ENCODE peak calls at places on chromosomes 2 and 18, in six cellular contexts. C is HCT116, R is K562, W is H1, Q is HepG2, I is GM12878. O is an unnamed sample. For H3K4me1, the result is how much of the 10 kb centered on the place peaks cover.

GRCh38 chr2:173862612-173863217 is 102.5 kb downstream of the SP3 start:
- DNase-seq in C (no peak), R (no peak), W (no peak), Q (no peak), I (no peak), O (no peak)

GRCh38 chr2:140893685-140894084 is 1237.1 kb downstream of the LRP1B start:
- DNase-seq in C (no peak), R (no peak), W (no peak), Q (no peak), I (no peak), O (no peak)

GRCh38 chr18:10147752-10148151 is 233.9 kb downstream of the VAPA start:
- DNase-seq in C (no peak), R (no peak), W (no peak), Q (no peak), I (no peak), O (no peak)

GRCh38 chr2:237702439-237703397 is 75.3 kb downstream of the LRRFIP1 start:
- DNase-seq in C (no peak), R (peak), W (no peak), Q (no peak), I (no peak), O (no peak)

GRCh38 chr2:98533547-98533946 is 74.8 kb downstream of the COA5 start:
- DNase-seq in C (no peak), R (no peak), W (no peak), Q (no peak), I (no peak), O (no peak)

GRCh38 chr2:134206029-134206428 is 47.8 kb upstream of the MGAT5 start:
- DNase-seq in C (no peak), R (no peak), W (no peak), Q (no peak), I (no peak), O (peak)

GRCh38 chr2:236261452-236261851 is 2.8 kb downstream of the ASB18 start:
- DNase-seq in C (no peak), R (no peak), W (no peak), Q (no peak), I (no peak), O (no peak)

GRCh38 chr2:102703748-102704147 is 58.1 kb upstream of the TMEM182 start:
- DNase-seq in C (peak), R (peak), W (no peak), Q (peak), I (no peak), O (no peak)

GRCh38 chr2:71746946-71747501 is 293.7 kb downstream of the DYSF start:
- DNase-seq in C (no peak), R (peak), W (no peak), Q (no peak), I (no peak), O (no peak)

GRCh38 chr18:23986610-23987359 is 27.8 kb upstream of the TTC39C start:
- DNase-seq in C (no peak), R (no peak), W (no peak), Q (no peak), I (no peak), O (no peak)

GRCh38 chr18:25234363-25234639 is 117.7 kb downstream of the ZNF521 start:
- DNase-seq in C (no peak), R (no peak), W (no peak), Q (no peak), I (no peak), O (no peak)

GRCh38 chr2:48145845-48146452 is 239.7 kb upstream of the FBXO11 start:
- DNase-seq in C (no peak), R (peak), W (no peak), Q (peak), I (no peak), O (no peak)

GRCh38 chr2:186443851-186444250 is 42.2 kb upstream of the ZC3H15 start:
- DNase-seq in C (no peak), R (no peak), W (no peak), Q (no peak), I (no peak), O (no peak)

GRCh38 chr2:237467447-237468179 is 19.4 kb upstream of the MLPH start:
- DNase-seq in C (no peak), R (no peak), W (no peak), Q (no peak), I (no peak), O (no peak)

GRCh38 chr18:3688682-3689081 is 238.7 kb downstream of the TGIF1 start:
- DNase-seq in C (no peak), R (no peak), W (no peak), Q (no peak), I (no peak), O (no peak)

GRCh38 chr2:103445356-103445755 is 683.5 kb downstream of the TMEM182 start:
- DNase-seq in C (no peak), R (peak), W (no peak), Q (no peak), I (no peak), O (no peak)

GRCh38 chr18:21897811-21898210 is 157.2 kb downstream of the MIB1 start:
- DNase-seq in C (peak), R (peak), W (peak), Q (peak), I (no peak), O (peak)

GRCh38 chr2:179686718-179687342 is 174.6 kb downstream of the ZNF385B start:
- DNase-seq in C (no peak), R (no peak), W (no peak), Q (no peak), I (no peak), O (no peak)

GRCh38 chr18:6781846-6782245 is 52.3 kb downstream of the ARHGAP28 start:
- DNase-seq in C (no peak), R (no peak), W (no peak), Q (no peak), I (no peak), O (no peak)

GRCh38 chr2:229714080-229714735 is at the start of gene DNER:
- DNase-seq in C (no peak), R (peak), W (no peak), Q (no peak), I (no peak), O (no peak)

GRCh38 chr18:49949991-49950395 is 136.7 kb upstream of the ACAA2 start:
- DNase-seq in C (no peak), R (no peak), W (no peak), Q (no peak), I (no peak), O (no peak)

GRCh38 chr2:12606472-12607000 is 110.2 kb upstream of the TRIB2 start:
- DNase-seq in C (no peak), R (no peak), W (no peak), Q (peak), I (no peak), O (no peak)

GRCh38 chr2:106956879-106957278 is 70.9 kb upstream of the ST6GAL2 start:
- DNase-seq in C (no peak), R (no peak), W (no peak), Q (no peak), I (no peak), O (no peak)

GRCh38 chr18:57748770-57749603 is 54.1 kb downstream of the ATP8B1 start:
- DNase-seq in C (no peak), R (no peak), W (no peak), Q (peak), I (peak), O (no peak)

GRCh38 chr2:226118471-226119429 is 680.9 kb downstream of the IRS1 start:
- DNase-seq in C (peak), R (no peak), W (no peak), Q (peak), I (no peak), O (no peak)

GRCh38 chr2:37500031-37500430 is 155.6 kb downstream of the QPCT start:
- DNase-seq in C (no peak), R (no peak), W (no peak), Q (no peak), I (no peak), O (no peak)

GRCh38 chr2:120797421-120798289 is 62.0 kb downstream of the GLI2 start:
- DNase-seq in C (no peak), R (no peak), W (no peak), Q (no peak), I (no peak), O (no peak)

GRCh38 chr18:73283788-73284187 is 416.0 kb upstream of the NETO1 start:
- DNase-seq in C (no peak), R (no peak), W (no peak), Q (no peak), I (no peak), O (peak)

GRCh38 chr2:24973812-24974211 is 2.1 kb upstream of the DNAJC27 start:
- DNase-seq in C (no peak), R (peak), W (no peak), Q (no peak), I (no peak), O (no peak)

GRCh38 chr2:6639870-6640639 is 225.7 kb downstream of the CMPK2 start:
- DNase-seq in C (no peak), R (no peak), W (peak), Q (no peak), I (no peak), O (peak)

GRCh38 chr2:105641389-105641811 is 103.3 kb upstream of the NCK2 start:
- DNase-seq in C (no peak), R (peak), W (peak), Q (no peak), I (no peak), O (no peak)

GRCh38 chr2:155020246-155020645 is 321.8 kb downstream of the KCNJ3 start:
- DNase-seq in C (no peak), R (no peak), W (no peak), Q (no peak), I (no peak), O (no peak)

GRCh38 chr2:173288561-173288960 is 66.1 kb upstream of the CDCA7 start:
- DNase-seq in C (no peak), R (no peak), W (no peak), Q (no peak), I (no peak), O (no peak)

GRCh38 chr2:186201371-186201770 is 284.7 kb upstream of the ZC3H15 start:
- DNase-seq in C (no peak), R (no peak), W (no peak), Q (no peak), I (no peak), O (no peak)

GRCh38 chr2:240472078-240472790 is 36.8 kb downstream of the GPC1 start:
- DNase-seq in C (no peak), R (no peak), W (no peak), Q (no peak), I (no peak), O (no peak)

GRCh38 chr2:2577366-2577765 is 246.3 kb upstream of the MYT1L start:
- DNase-seq in C (no peak), R (no peak), W (peak), Q (no peak), I (no peak), O (no peak)

GRCh38 chr2:240573071-240573515 is 4.8 kb downstream of the RNPEPL1 start:
- DNase-seq in C (no peak), R (no peak), W (no peak), Q (no peak), I (no peak), O (no peak)

DNA sequence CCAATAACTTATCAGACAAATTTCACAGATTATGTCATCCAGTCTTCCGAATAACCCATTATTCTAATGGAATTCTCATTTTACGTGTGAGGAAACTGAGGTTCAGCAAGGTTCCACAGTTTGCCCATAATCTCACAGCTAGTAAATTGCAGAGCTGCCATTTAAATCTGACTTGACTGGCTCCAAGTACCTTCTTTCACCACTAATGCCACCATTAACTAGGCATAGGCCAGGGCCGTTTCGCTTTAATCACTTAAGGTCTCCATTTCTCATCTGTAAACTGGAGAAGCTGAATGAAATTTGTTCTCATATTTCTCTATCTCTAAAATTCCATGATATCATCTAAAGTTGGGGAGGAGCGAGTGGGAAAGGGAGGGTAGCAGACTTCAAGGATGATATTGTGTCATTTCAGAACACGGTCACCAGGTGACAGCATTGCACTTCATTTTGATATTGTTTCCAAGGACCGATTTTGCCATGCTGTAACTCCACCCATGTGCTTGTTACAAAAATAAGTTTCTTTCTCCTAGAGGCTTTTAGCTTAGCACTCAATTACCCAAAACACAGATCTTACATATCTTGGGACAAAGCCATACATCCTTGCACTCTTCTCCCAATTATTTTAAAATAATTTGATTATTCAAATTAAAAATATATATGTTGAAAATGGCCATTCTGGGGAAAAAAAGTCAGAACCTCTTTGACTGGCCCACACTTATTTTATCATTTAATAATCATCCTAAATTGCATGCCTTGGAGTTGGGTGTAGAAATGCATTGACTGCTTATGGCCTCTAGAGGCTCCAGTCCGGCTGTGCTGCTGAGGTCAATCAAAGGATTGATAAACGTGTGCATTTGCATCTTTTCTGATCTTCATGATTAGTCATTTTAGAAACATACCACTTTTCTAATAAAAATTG is 123.8 kb downstream of the AKAIN1 start:
- DNase-seq in C (peak), R (peak), W (peak), Q (peak), I (no peak), O (peak)
- TF ChIP-seq ZNF274 in C (no peak), R (no peak), W (no peak), Q (no peak), I (no peak), O (no peak)

GRCh38 chr2:222270436-222270835 is 28.4 kb downstream of the PAX3 start:
- DNase-seq in C (no peak), R (no peak), W (no peak), Q (no peak), I (no peak), O (no peak)
- H3K4me1 ChIP-seq in C (under half), R (under half), W (under half), Q (under half), I (under half), O (under half)

GRCh38 chr2:231203087-231203486 is 4.7 kb downstream of the ARMC9 start:
- DNase-seq in C (no peak), R (no peak), W (no peak), Q (no peak), I (no peak), O (no peak)

GRCh38 chr2:231204581-231204980 is 6.2 kb downstream of the ARMC9 start:
- DNase-seq in C (no peak), R (no peak), W (no peak), Q (no peak), I (no peak), O (no peak)

GRCh38 chr2:231200805-231201474 is 2.5 kb downstream of the ARMC9 start:
- DNase-seq in C (no peak), R (peak), W (no peak), Q (no peak), I (no peak), O (no peak)

GRCh38 chr2:231201475-231201814 is 3.0 kb downstream of the ARMC9 start:
- DNase-seq in C (no peak), R (no peak), W (no peak), Q (no peak), I (no peak), O (no peak)

GRCh38 chr2:231204146-231204545 is 5.7 kb downstream of the ARMC9 start:
- DNase-seq in C (no peak), R (no peak), W (no peak), Q (no peak), I (no peak), O (no peak)
- TF ChIP-seq ZNF274 in C (no peak), R (no peak), W (no peak), Q (no peak), I (no peak), O (no peak)

DNA sequence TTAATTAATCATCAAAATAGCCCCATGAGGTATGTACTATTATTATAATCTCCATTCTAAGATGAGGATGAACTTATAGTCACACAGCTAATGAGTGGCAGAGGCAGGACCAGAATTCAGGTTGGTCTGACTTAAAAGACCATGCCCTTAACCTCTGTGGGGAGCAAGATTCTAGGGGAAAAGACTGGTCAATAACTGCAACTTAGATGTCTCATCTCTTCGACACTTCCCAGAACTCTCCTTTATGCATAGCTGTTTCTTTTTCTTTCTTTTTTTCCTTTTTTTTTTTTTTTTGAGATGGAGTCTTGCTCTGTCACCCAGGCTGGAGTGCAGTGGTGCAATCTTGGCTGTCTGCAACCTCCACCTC is 66.3 kb upstream of the RTN4 start:
- DNase-seq in C (no peak), R (no peak), W (no peak), Q (no peak), I (no peak), O (no peak)
- H3K4me1 ChIP-seq in C (under half), R (under half), W (under half), Q (under half), I (under half), O (under half)

GRCh38 chr2:138433995-138434991 is 67.3 kb upstream of the SPOPL start:
- DNase-seq in C (no peak), R (peak), W (no peak), Q (no peak), I (no peak), O (no peak)

GRCh38 chr2:138430181-138430580 is 71.4 kb upstream of the SPOPL start:
- DNase-seq in C (no peak), R (no peak), W (no peak), Q (no peak), I (no peak), O (no peak)

GRCh38 chr2:138439733-138440132 is 61.8 kb upstream of the SPOPL start:
- DNase-seq in C (no peak), R (no peak), W (no peak), Q (no peak), I (no peak), O (no peak)

GRCh38 chr2:138432971-138433370 is 68.6 kb upstream of the SPOPL start:
- DNase-seq in C (no peak), R (peak), W (no peak), Q (no peak), I (no peak), O (no peak)

DNA sequence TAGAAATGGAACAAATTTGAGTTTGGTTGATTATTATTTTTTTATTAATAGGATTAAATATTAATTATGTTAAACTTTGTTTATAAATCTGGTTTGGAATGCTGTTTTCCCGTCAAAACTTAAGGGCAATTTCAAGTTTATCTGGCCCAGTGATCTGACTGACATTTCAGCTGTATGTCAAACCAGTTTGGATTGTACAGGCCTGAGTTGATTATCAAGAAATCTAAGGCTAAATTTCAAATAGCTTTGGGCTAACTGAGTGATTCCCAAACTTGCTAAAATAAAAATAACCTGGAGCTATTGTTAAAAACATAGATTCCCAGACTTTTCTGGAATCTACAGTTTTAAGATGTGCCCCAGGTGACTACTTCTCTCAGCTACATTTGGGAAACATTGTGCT is 65.9 kb upstream of the SPOPL start:
- DNase-seq in C (no peak), R (no peak), W (no peak), Q (no peak), I (no peak), O (no peak)
- TF ChIP-seq ZNF274 in C (no peak), R (no peak), W (no peak), Q (no peak), I (no peak), O (no peak)

GRCh38 chr2:29110916-29111315 is 4.3 kb upstream of the CLIP4 start:
- DNase-seq in C (no peak), R (no peak), W (no peak), Q (no peak), I (no peak), O (no peak)

GRCh38 chr2:29114514-29114840 is 738 bp upstream of the CLIP4 start:
- DNase-seq in C (no peak), R (no peak), W (no peak), Q (no peak), I (no peak), O (no peak)

GRCh38 chr2:29113891-29114321 is 1.3 kb upstream of the CLIP4 start:
- DNase-seq in C (peak), R (no peak), W (no peak), Q (no peak), I (no peak), O (no peak)

GRCh38 chr2:29113027-29113686 is 2.1 kb upstream of the CLIP4 start:
- DNase-seq in C (peak), R (no peak), W (no peak), Q (peak), I (no peak), O (no peak)

GRCh38 chr2:29112379-29112778 is 2.8 kb upstream of the CLIP4 start:
- DNase-seq in C (no peak), R (no peak), W (no peak), Q (no peak), I (no peak), O (no peak)
- H3K4me1 ChIP-seq in C (half or more), R (under half), W (under half), Q (under half), I (half or more), O (under half)

DNA sequence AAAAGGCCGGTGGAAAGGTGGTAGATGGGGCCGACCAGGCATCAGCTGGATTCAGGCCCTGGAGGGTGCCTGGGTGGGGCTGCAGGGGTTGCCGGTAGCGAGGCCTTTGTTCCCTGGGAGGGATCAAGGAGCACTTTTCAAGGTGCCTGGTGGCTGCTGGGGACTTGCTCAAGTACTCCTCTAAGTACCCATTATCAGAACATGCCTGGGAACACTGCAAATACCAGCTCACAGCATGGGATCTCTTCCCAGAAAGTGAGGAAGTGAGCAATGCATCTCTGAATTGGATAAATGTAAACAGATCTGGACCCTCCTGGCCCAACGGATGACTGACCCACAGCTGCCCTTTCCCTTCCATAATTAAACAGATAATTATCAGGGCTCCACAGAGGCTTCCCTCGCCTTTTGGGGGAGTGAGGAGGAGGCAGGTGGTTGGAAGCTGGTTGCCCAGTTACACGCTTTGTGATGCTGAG is 210.6 kb downstream of the SH3RF3 start:
- DNase-seq in C (no peak), R (no peak), W (peak), Q (no peak), I (no peak), O (no peak)
- TF ChIP-seq ZNF274 in C (no peak), R (no peak), W (no peak), Q (no peak), I (no peak), O (no peak)

GRCh38 chr2:217922101-217923006 is 80.4 kb downstream of the TNS1 start:
- DNase-seq in C (no peak), R (no peak), W (no peak), Q (no peak), I (no peak), O (no peak)

GRCh38 chr2:217920879-217921603 is 81.8 kb downstream of the TNS1 start:
- DNase-seq in C (no peak), R (no peak), W (no peak), Q (no peak), I (no peak), O (peak)

GRCh38 chr2:217918220-217919024 is 84.4 kb downstream of the TNS1 start:
- DNase-seq in C (no peak), R (peak), W (no peak), Q (peak), I (no peak), O (no peak)

GRCh38 chr2:217919204-217919603 is 83.6 kb downstream of the TNS1 start:
- DNase-seq in C (no peak), R (no peak), W (no peak), Q (no peak), I (no peak), O (no peak)

GRCh38 chr2:217919781-217920351 is 82.9 kb downstream of the TNS1 start:
- DNase-seq in C (no peak), R (no peak), W (no peak), Q (no peak), I (no peak), O (no peak)
- H3K4me1 ChIP-seq in C (under half), R (under half), W (under half), Q (half or more), I (under half), O (under half)

O was measured in NT2/D1.